ENCODE peak calls at places on chromosomes 13 and 19, in eight cellular contexts. One of them, this sample, is unnamed.

GRCh38 chr19:38049105-38049649 is 142.2 kb downstream of the SIPA1L3 start:
- DNase-seq in HFF-Myc: peak; percentile 48
- DNase-seq in A549: no peak
- DNase-seq in mesendoderm: no peak
- DNase-seq in HCT116: no peak
- DNase-seq in H7: no peak
- DNase-seq in choroid plexus epithelial cell: peak; percentile 54
- DNase-seq in Peyer's patch: peak; percentile 72
- DNase-seq in this sample: no peak

GRCh38 chr19:6811906-6812305 is 39.4 kb downstream of the VAV1 start:
- DNase-seq in HCT116: peak; percentile 79
- DNase-seq in Peyer's patch: no peak
- DNase-seq in A549: peak; percentile 82
- DNase-seq in choroid plexus epithelial cell: peak; percentile 75
- DNase-seq in H7: peak; percentile 46
- DNase-seq in mesendoderm: peak; percentile 66
- DNase-seq in HFF-Myc: peak; percentile 5
- DNase-seq in this sample: peak; percentile 36

GRCh38 chr19:40737102-40737644 is 13.1 kb downstream of the ACTMAP start:
- DNase-seq in HCT116: no peak
- DNase-seq in H7: peak; percentile 52
- DNase-seq in HFF-Myc: no peak
- DNase-seq in choroid plexus epithelial cell: no peak
- DNase-seq in Peyer's patch: no peak
- DNase-seq in A549: no peak
- DNase-seq in mesendoderm: no peak
- DNase-seq in this sample: no peak

GRCh38 chr13:46754812-46755211 is 42.1 kb downstream of the ESD start:
- DNase-seq in HFF-Myc: no peak
- DNase-seq in mesendoderm: no peak
- DNase-seq in A549: no peak
- DNase-seq in HCT116: no peak
- DNase-seq in Peyer's patch: no peak
- DNase-seq in choroid plexus epithelial cell: no peak
- DNase-seq in H7: no peak
- DNase-seq in this sample: no peak

GRCh38 chr13:20191902-20192469 is 752 bp downstream of the GJB2 start:
- DNase-seq in mesendoderm: peak; percentile 72
- DNase-seq in choroid plexus epithelial cell: peak; percentile 31
- DNase-seq in HFF-Myc: no peak
- DNase-seq in HCT116: no peak
- DNase-seq in H7: peak; percentile 71
- DNase-seq in A549: peak; percentile 16
- DNase-seq in Peyer's patch: no peak
- DNase-seq in this sample: no peak

GRCh38 chr19:30691767-30692516 is 319.8 kb downstream of the ZNF536 start:
- DNase-seq in HFF-Myc: no peak
- DNase-seq in HCT116: no peak
- DNase-seq in choroid plexus epithelial cell: peak; percentile 4
- DNase-seq in Peyer's patch: no peak
- DNase-seq in H7: no peak
- DNase-seq in mesendoderm: no peak
- DNase-seq in A549: no peak
- DNase-seq in this sample: no peak

GRCh38 chr13:67119481-67119883 is 110.7 kb downstream of the PCDH9 start:
- DNase-seq in mesendoderm: no peak
- DNase-seq in Peyer's patch: no peak
- DNase-seq in HCT116: peak; percentile 8
- DNase-seq in HFF-Myc: peak; percentile 56
- DNase-seq in choroid plexus epithelial cell: peak; percentile 97
- DNase-seq in H7: no peak
- DNase-seq in A549: peak; percentile 91
- DNase-seq in this sample: no peak

GRCh38 chr19:58553799-58554493 is 959 bp downstream of the CHMP2A start:
- DNase-seq in A549: no peak
- DNase-seq in H7: no peak
- DNase-seq in mesendoderm: no peak
- DNase-seq in HCT116: no peak
- DNase-seq in Peyer's patch: no peak
- DNase-seq in HFF-Myc: no peak
- DNase-seq in choroid plexus epithelial cell: no peak
- DNase-seq in this sample: no peak

GRCh38 chr13:32340917-32341316 is 25.6 kb downstream of the BRCA2 start:
- DNase-seq in HFF-Myc: no peak
- DNase-seq in Peyer's patch: no peak
- DNase-seq in H7: no peak
- DNase-seq in A549: no peak
- DNase-seq in choroid plexus epithelial cell: no peak
- DNase-seq in HCT116: no peak
- DNase-seq in mesendoderm: no peak
- DNase-seq in this sample: no peak

GRCh38 chr13:27926644-27927434 is 7.0 kb downstream of the PDX1 start:
- DNase-seq in Peyer's patch: no peak
- DNase-seq in HFF-Myc: no peak
- DNase-seq in H7: peak; percentile 60
- DNase-seq in A549: no peak
- DNase-seq in mesendoderm: no peak
- DNase-seq in HCT116: no peak
- DNase-seq in choroid plexus epithelial cell: no peak
- DNase-seq in this sample: no peak

GRCh38 chr13:45297456-45298205 is 43.4 kb downstream of the TPT1 start:
- DNase-seq in mesendoderm: no peak
- DNase-seq in HFF-Myc: no peak
- DNase-seq in HCT116: no peak
- DNase-seq in choroid plexus epithelial cell: peak; percentile 41
- DNase-seq in A549: no peak
- DNase-seq in Peyer's patch: no peak
- DNase-seq in H7: no peak
- DNase-seq in this sample: no peak

GRCh38 chr13:45298206-45298505 is 42.8 kb downstream of the TPT1 start:
- DNase-seq in HCT116: no peak
- DNase-seq in choroid plexus epithelial cell: no peak
- DNase-seq in A549: no peak
- DNase-seq in H7: no peak
- DNase-seq in HFF-Myc: no peak
- DNase-seq in mesendoderm: no peak
- DNase-seq in Peyer's patch: no peak
- DNase-seq in this sample: no peak

GRCh38 chr13:45295536-45295935 is 45.4 kb downstream of the TPT1 start:
- DNase-seq in mesendoderm: no peak
- DNase-seq in Peyer's patch: no peak
- DNase-seq in A549: no peak
- DNase-seq in HCT116: no peak
- DNase-seq in HFF-Myc: no peak
- DNase-seq in choroid plexus epithelial cell: peak; percentile 97
- DNase-seq in H7: no peak
- DNase-seq in this sample: no peak

GRCh38 chr13:45299194-45299593 is 41.8 kb downstream of the TPT1 start:
- DNase-seq in HCT116: no peak
- DNase-seq in H7: no peak
- DNase-seq in choroid plexus epithelial cell: peak; percentile 47
- DNase-seq in mesendoderm: no peak
- DNase-seq in A549: no peak
- DNase-seq in Peyer's patch: no peak
- DNase-seq in HFF-Myc: no peak
- DNase-seq in this sample: no peak

DNA sequence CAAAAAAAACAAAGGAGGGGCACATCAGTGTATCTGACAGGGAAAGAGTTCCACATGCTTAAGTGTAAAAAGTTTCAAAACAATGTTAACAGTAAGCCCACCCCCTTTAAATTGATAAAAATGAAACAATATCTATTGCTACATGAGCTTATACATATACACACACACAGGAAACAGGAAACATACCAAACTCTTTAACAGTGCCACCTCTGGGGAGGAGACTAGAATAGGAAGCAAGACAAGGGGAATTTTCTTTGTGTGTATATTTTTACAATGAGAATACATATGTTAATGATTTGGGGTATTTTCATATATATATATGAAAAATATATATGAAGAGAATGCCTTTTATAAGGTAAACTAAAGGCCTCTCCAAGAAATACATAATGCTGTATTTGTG is 44.7 kb downstream of the TPT1 start:
- DNase-seq in HFF-Myc: no peak
- DNase-seq in HCT116: no peak
- DNase-seq in choroid plexus epithelial cell: peak; percentile 60
- DNase-seq in H7: no peak
- DNase-seq in A549: no peak
- DNase-seq in Peyer's patch: no peak
- DNase-seq in mesendoderm: no peak
- DNase-seq in this sample: no peak
- H3K4me3 ChIP-seq in HFF-Myc: no peak overlapping the region
- H3K4me3 ChIP-seq in HCT116: no peak overlapping the region
- H3K4me3 ChIP-seq in choroid plexus epithelial cell: no peak overlapping the region
- H3K4me3 ChIP-seq in H7: no peak overlapping the region
- H3K4me3 ChIP-seq in A549: no peak overlapping the region
- H3K4me3 ChIP-seq in Peyer's patch: no peak overlapping the region
- H3K4me3 ChIP-seq in mesendoderm: no peak overlapping the region
- H3K4me3 ChIP-seq in this sample: no peak overlapping the region

DNA sequence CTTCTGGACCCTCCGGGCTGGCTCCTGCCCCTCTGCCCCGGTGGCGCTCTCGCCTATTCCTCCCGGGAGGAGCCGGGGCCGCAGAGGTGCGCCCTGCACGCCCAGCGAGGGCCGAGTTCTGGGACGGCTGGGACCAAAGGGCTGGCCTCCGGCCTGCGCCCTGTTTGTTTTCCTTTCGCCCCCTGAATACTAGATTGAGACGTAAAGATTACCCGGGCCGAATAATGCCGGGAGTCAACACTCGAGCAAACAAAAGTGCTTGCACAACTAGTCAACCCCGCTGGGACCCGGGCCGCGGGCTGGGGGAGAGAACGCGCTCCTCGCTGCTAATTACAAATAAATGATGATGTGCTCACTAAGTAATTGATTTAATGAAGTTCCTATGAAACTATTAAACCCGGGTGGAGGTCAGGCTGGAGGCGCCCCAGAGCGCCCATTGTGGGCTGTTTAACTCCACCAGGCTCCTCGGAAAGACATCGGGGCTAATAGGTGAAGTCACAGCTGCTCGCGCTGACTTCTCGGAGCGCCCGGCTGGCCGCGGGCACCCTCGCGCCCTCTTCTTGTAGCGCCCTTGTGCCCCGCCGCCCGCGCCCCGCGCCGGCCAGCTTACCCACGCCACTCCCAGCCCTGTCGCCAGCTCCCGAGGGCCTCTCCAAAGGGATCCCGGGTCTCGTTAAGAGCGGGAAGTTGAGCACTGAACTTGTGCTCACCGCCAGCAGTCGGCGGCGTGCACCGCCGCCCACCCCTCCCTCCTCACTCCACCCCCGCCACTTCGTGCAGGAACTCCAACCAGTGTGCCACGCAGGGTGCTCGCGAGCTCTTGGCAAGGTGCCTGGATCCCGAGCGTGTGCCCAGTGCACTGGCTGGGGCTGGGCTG is 14.9 kb downstream of the ZIC5 start:
- DNase-seq in Peyer's patch: no peak
- DNase-seq in choroid plexus epithelial cell: no peak
- DNase-seq in H7: peak; percentile 85
- DNase-seq in HCT116: no peak
- DNase-seq in HFF-Myc: no peak
- DNase-seq in mesendoderm: peak; percentile 59
- DNase-seq in A549: no peak
- DNase-seq in this sample: no peak
- H3K4me3 ChIP-seq in Peyer's patch: peak overlapping the region; percentile 28
- H3K4me3 ChIP-seq in choroid plexus epithelial cell: peak overlapping the region; percentile 52
- H3K4me3 ChIP-seq in H7: peak overlapping the region; percentile 50
- H3K4me3 ChIP-seq in HCT116: no peak overlapping the region
- H3K4me3 ChIP-seq in HFF-Myc: no peak overlapping the region
- H3K4me3 ChIP-seq in mesendoderm: peak overlapping the region; percentile 33
- H3K4me3 ChIP-seq in A549: no peak overlapping the region
- H3K4me3 ChIP-seq in this sample: no peak overlapping the region

GRCh38 chr19:1567116-1567847 is 843 bp downstream of the MEX3D start:
- DNase-seq in A549: no peak
- DNase-seq in Peyer's patch: no peak
- DNase-seq in H7: peak; percentile 81
- DNase-seq in mesendoderm: no peak
- DNase-seq in HCT116: no peak
- DNase-seq in HFF-Myc: no peak
- DNase-seq in choroid plexus epithelial cell: no peak
- DNase-seq in this sample: no peak

GRCh38 chr19:1569997-1570396 is 1.9 kb upstream of the MEX3D start:
- DNase-seq in HCT116: no peak
- DNase-seq in mesendoderm: no peak
- DNase-seq in Peyer's patch: no peak
- DNase-seq in choroid plexus epithelial cell: no peak
- DNase-seq in H7: no peak
- DNase-seq in HFF-Myc: no peak
- DNase-seq in A549: no peak
- DNase-seq in this sample: no peak

GRCh38 chr19:1568320-1569019 is at the start of gene MEX3D:
- DNase-seq in A549: peak; percentile 67
- DNase-seq in mesendoderm: peak; percentile 80
- DNase-seq in Peyer's patch: peak; percentile 82
- DNase-seq in HCT116: no peak
- DNase-seq in H7: peak; percentile 100
- DNase-seq in choroid plexus epithelial cell: peak; percentile 61
- DNase-seq in HFF-Myc: no peak
- DNase-seq in this sample: no peak

GRCh38 chr19:1566392-1567115 is 1.6 kb downstream of the MEX3D start:
- DNase-seq in A549: peak; percentile 69
- DNase-seq in choroid plexus epithelial cell: peak; percentile 83
- DNase-seq in HFF-Myc: peak; percentile 37
- DNase-seq in mesendoderm: peak; percentile 88
- DNase-seq in HCT116: no peak
- DNase-seq in Peyer's patch: no peak
- DNase-seq in H7: peak; percentile 98
- DNase-seq in this sample: peak; percentile 18

GRCh38 chr19:1567848-1568227 is 287 bp downstream of the MEX3D start:
- DNase-seq in HFF-Myc: no peak
- DNase-seq in choroid plexus epithelial cell: no peak
- DNase-seq in Peyer's patch: no peak
- DNase-seq in mesendoderm: no peak
- DNase-seq in A549: no peak
- DNase-seq in H7: peak; percentile 87
- DNase-seq in HCT116: no peak
- DNase-seq in this sample: no peak
- H3K4me3 ChIP-seq in HFF-Myc: no peak overlapping the region
- H3K4me3 ChIP-seq in choroid plexus epithelial cell: peak overlapping the region; percentile 75
- H3K4me3 ChIP-seq in Peyer's patch: peak overlapping the region; percentile 84
- H3K4me3 ChIP-seq in mesendoderm: no peak overlapping the region
- H3K4me3 ChIP-seq in A549: peak overlapping the region; percentile 76
- H3K4me3 ChIP-seq in H7: no peak overlapping the region
- H3K4me3 ChIP-seq in HCT116: no peak overlapping the region
- H3K4me3 ChIP-seq in this sample: no peak overlapping the region

DNA sequence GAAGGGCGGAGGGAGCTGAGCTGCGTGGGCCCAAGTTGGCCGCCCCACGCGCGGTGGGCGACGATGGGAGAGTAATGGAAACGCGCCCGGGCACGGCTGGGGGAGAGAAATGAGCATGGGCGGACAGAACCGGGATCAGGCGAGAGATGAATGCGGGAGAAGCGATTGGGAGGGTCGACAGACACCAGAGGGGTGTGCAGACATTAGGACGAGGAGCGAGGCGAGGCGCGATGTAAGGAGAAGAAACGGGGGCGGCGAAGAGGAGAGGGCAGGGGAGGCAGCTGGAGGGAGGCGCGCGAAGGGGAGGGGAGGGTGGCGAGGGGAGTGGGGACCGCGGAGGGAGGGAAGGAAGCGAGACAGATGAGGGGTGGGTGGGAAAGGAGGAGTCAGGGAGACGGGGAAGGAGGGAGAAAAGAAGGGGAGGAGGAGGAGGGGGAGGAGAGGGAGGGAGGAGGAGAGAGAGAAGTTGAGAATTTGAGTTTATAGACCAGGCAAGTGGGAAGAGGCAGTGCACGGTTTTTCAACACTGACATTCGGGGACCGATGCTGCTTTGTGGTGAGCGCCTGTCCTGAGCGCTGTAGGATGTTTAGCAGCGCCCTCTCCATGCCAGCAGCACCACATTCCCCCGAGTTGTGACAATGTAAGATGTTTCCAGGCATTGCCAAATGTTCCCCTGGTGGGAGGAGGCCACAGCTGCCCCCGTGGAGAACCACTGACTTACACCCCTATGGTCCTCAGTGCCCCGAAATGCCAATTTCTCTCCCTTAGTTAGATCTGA is at the start of gene SHISA7:
- DNase-seq in HCT116: no peak
- DNase-seq in mesendoderm: no peak
- DNase-seq in Peyer's patch: no peak
- DNase-seq in H7: peak; percentile 82
- DNase-seq in HFF-Myc: no peak
- DNase-seq in A549: peak; percentile 72
- DNase-seq in choroid plexus epithelial cell: no peak
- DNase-seq in this sample: no peak
- H3K4me3 ChIP-seq in HCT116: no peak within 1 kb of the TSS
- H3K4me3 ChIP-seq in mesendoderm: no peak within 1 kb of the TSS
- H3K4me3 ChIP-seq in Peyer's patch: no peak within 1 kb of the TSS
- H3K4me3 ChIP-seq in H7: peak within 1 kb of the TSS; percentile 66
- H3K4me3 ChIP-seq in HFF-Myc: no peak within 1 kb of the TSS
- H3K4me3 ChIP-seq in A549: peak within 1 kb of the TSS; percentile 35
- H3K4me3 ChIP-seq in choroid plexus epithelial cell: no peak within 1 kb of the TSS
- H3K4me3 ChIP-seq in this sample: no peak within 1 kb of the TSS

This sample was measured in LNCaP clone FGC.